ENCODE peak calls at places on chromosomes 3 and 15, in nine cellular contexts. One of them, this sample, is unnamed.

GRCh38 chr3:129313983-129314756 is 35.5 kb downstream of the HMCES start:
- DNase-seq in heart left ventricle: no peak
- DNase-seq in hepatocyte: no peak
- DNase-seq in psoas muscle: no peak
- DNase-seq in HepG2: peak
- DNase-seq in foreskin fibroblast: peak
- DNase-seq in cardiac fibroblast: peak
- DNase-seq in CD8-positive, alpha-beta T cell: no peak
- DNase-seq in fibroblast of pulmonary artery: peak
- DNase-seq in this sample: no peak

GRCh38 chr3:9153763-9154601 is 95.5 kb downstream of the SRGAP3 start:
- DNase-seq in foreskin fibroblast: peak
- DNase-seq in hepatocyte: no peak
- DNase-seq in heart left ventricle: peak
- DNase-seq in psoas muscle: peak
- DNase-seq in HepG2: no peak
- DNase-seq in fibroblast of pulmonary artery: no peak
- DNase-seq in CD8-positive, alpha-beta T cell: no peak
- DNase-seq in cardiac fibroblast: peak
- DNase-seq in this sample: no peak

GRCh38 chr15:67707520-67708283 is 117.6 kb upstream of the SKOR1 start:
- DNase-seq in fibroblast of pulmonary artery: no peak
- DNase-seq in hepatocyte: no peak
- DNase-seq in HepG2: no peak
- DNase-seq in foreskin fibroblast: no peak
- DNase-seq in cardiac fibroblast: no peak
- DNase-seq in heart left ventricle: no peak
- DNase-seq in psoas muscle: no peak
- DNase-seq in CD8-positive, alpha-beta T cell: no peak
- DNase-seq in this sample: no peak

GRCh38 chr3:36695769-36696137 is 68.6 kb downstream of the DCLK3 start:
- DNase-seq in HepG2: no peak
- DNase-seq in cardiac fibroblast: no peak
- DNase-seq in hepatocyte: no peak
- DNase-seq in CD8-positive, alpha-beta T cell: no peak
- DNase-seq in heart left ventricle: no peak
- DNase-seq in foreskin fibroblast: peak
- DNase-seq in fibroblast of pulmonary artery: peak
- DNase-seq in psoas muscle: no peak
- DNase-seq in this sample: no peak

GRCh38 chr3:196227629-196228493 is 11.5 kb downstream of the SLC51A start:
- DNase-seq in psoas muscle: no peak
- DNase-seq in fibroblast of pulmonary artery: peak
- DNase-seq in foreskin fibroblast: peak
- DNase-seq in cardiac fibroblast: peak
- DNase-seq in CD8-positive, alpha-beta T cell: no peak
- DNase-seq in hepatocyte: peak
- DNase-seq in HepG2: peak
- DNase-seq in heart left ventricle: no peak
- DNase-seq in this sample: no peak

GRCh38 chr3:124467980-124468902 is 262.0 kb upstream of the UMPS start:
- DNase-seq in foreskin fibroblast: peak
- DNase-seq in psoas muscle: no peak
- DNase-seq in fibroblast of pulmonary artery: peak
- DNase-seq in CD8-positive, alpha-beta T cell: no peak
- DNase-seq in cardiac fibroblast: peak
- DNase-seq in HepG2: peak
- DNase-seq in heart left ventricle: peak
- DNase-seq in hepatocyte: peak
- DNase-seq in this sample: peak

GRCh38 chr3:1404270-1404669 is 311.4 kb downstream of the CNTN6 start:
- DNase-seq in cardiac fibroblast: no peak
- DNase-seq in heart left ventricle: no peak
- DNase-seq in fibroblast of pulmonary artery: peak
- DNase-seq in hepatocyte: peak
- DNase-seq in HepG2: no peak
- DNase-seq in foreskin fibroblast: no peak
- DNase-seq in psoas muscle: no peak
- DNase-seq in CD8-positive, alpha-beta T cell: no peak
- DNase-seq in this sample: peak

GRCh38 chr3:191628561-191628960 is 167.6 kb downstream of the PYDC2 start:
- DNase-seq in CD8-positive, alpha-beta T cell: no peak
- DNase-seq in heart left ventricle: no peak
- DNase-seq in fibroblast of pulmonary artery: no peak
- DNase-seq in HepG2: no peak
- DNase-seq in hepatocyte: no peak
- DNase-seq in foreskin fibroblast: no peak
- DNase-seq in cardiac fibroblast: no peak
- DNase-seq in psoas muscle: no peak
- DNase-seq in this sample: no peak

GRCh38 chr3:156010829-156011228 is 109.5 kb upstream of the KCNAB1 start:
- DNase-seq in heart left ventricle: no peak
- DNase-seq in HepG2: peak
- DNase-seq in psoas muscle: no peak
- DNase-seq in cardiac fibroblast: peak
- DNase-seq in CD8-positive, alpha-beta T cell: no peak
- DNase-seq in foreskin fibroblast: peak
- DNase-seq in hepatocyte: peak
- DNase-seq in fibroblast of pulmonary artery: peak
- DNase-seq in this sample: no peak

GRCh38 chr3:139935071-139935865 is at the start of gene CLSTN2:
- DNase-seq in psoas muscle: peak
- DNase-seq in fibroblast of pulmonary artery: peak
- DNase-seq in CD8-positive, alpha-beta T cell: no peak
- DNase-seq in heart left ventricle: peak
- DNase-seq in HepG2: no peak
- DNase-seq in cardiac fibroblast: peak
- DNase-seq in hepatocyte: peak
- DNase-seq in foreskin fibroblast: peak
- DNase-seq in this sample: no peak

GRCh38 chr3:128859573-128860154 is 19.8 kb upstream of the ACAD9 start:
- DNase-seq in heart left ventricle: no peak
- DNase-seq in hepatocyte: no peak
- DNase-seq in cardiac fibroblast: no peak
- DNase-seq in psoas muscle: no peak
- DNase-seq in foreskin fibroblast: no peak
- DNase-seq in CD8-positive, alpha-beta T cell: no peak
- DNase-seq in fibroblast of pulmonary artery: no peak
- DNase-seq in HepG2: no peak
- DNase-seq in this sample: no peak

GRCh38 chr3:114518409-114518808 is 224.6 kb downstream of the TIGIT start:
- DNase-seq in hepatocyte: no peak
- DNase-seq in psoas muscle: no peak
- DNase-seq in fibroblast of pulmonary artery: no peak
- DNase-seq in HepG2: no peak
- DNase-seq in foreskin fibroblast: no peak
- DNase-seq in heart left ventricle: no peak
- DNase-seq in cardiac fibroblast: no peak
- DNase-seq in CD8-positive, alpha-beta T cell: no peak
- DNase-seq in this sample: no peak

GRCh38 chr15:39498642-39499041 is 82.2 kb upstream of the THBS1 start:
- DNase-seq in hepatocyte: no peak
- DNase-seq in fibroblast of pulmonary artery: no peak
- DNase-seq in foreskin fibroblast: no peak
- DNase-seq in cardiac fibroblast: peak
- DNase-seq in heart left ventricle: no peak
- DNase-seq in HepG2: no peak
- DNase-seq in CD8-positive, alpha-beta T cell: no peak
- DNase-seq in psoas muscle: no peak
- DNase-seq in this sample: no peak

GRCh38 chr3:10284496-10284895 is 8.3 kb downstream of the GHRL start:
- DNase-seq in HepG2: no peak
- DNase-seq in fibroblast of pulmonary artery: no peak
- DNase-seq in CD8-positive, alpha-beta T cell: no peak
- DNase-seq in heart left ventricle: no peak
- DNase-seq in psoas muscle: no peak
- DNase-seq in cardiac fibroblast: no peak
- DNase-seq in foreskin fibroblast: no peak
- DNase-seq in hepatocyte: no peak
- DNase-seq in this sample: no peak

GRCh38 chr3:100175637-100176250 is 61.4 kb upstream of the FILIP1L start:
- DNase-seq in heart left ventricle: no peak
- DNase-seq in psoas muscle: no peak
- DNase-seq in hepatocyte: no peak
- DNase-seq in HepG2: no peak
- DNase-seq in CD8-positive, alpha-beta T cell: no peak
- DNase-seq in cardiac fibroblast: no peak
- DNase-seq in foreskin fibroblast: no peak
- DNase-seq in fibroblast of pulmonary artery: no peak
- DNase-seq in this sample: no peak

GRCh38 chr3:172140499-172141391 is 101.4 kb downstream of the FNDC3B start:
- DNase-seq in fibroblast of pulmonary artery: peak
- DNase-seq in CD8-positive, alpha-beta T cell: no peak
- DNase-seq in heart left ventricle: peak
- DNase-seq in hepatocyte: peak
- DNase-seq in cardiac fibroblast: peak
- DNase-seq in psoas muscle: no peak
- DNase-seq in HepG2: peak
- DNase-seq in foreskin fibroblast: peak
- DNase-seq in this sample: peak

GRCh38 chr15:70584838-70585706 is 178.3 kb downstream of the UACA start:
- DNase-seq in foreskin fibroblast: peak
- DNase-seq in CD8-positive, alpha-beta T cell: peak
- DNase-seq in heart left ventricle: no peak
- DNase-seq in hepatocyte: peak
- DNase-seq in HepG2: peak
- DNase-seq in cardiac fibroblast: no peak
- DNase-seq in psoas muscle: peak
- DNase-seq in fibroblast of pulmonary artery: no peak
- DNase-seq in this sample: no peak

GRCh38 chr3:115922681-115923347 is 299.5 kb downstream of the GAP43 start:
- DNase-seq in CD8-positive, alpha-beta T cell: no peak
- DNase-seq in HepG2: peak
- DNase-seq in hepatocyte: peak
- DNase-seq in heart left ventricle: no peak
- DNase-seq in fibroblast of pulmonary artery: peak
- DNase-seq in foreskin fibroblast: peak
- DNase-seq in cardiac fibroblast: peak
- DNase-seq in psoas muscle: no peak
- DNase-seq in this sample: peak
- TF ChIP-seq CTCF in CD8-positive, alpha-beta T cell: no peak
- TF ChIP-seq CTCF in HepG2: peak
- TF ChIP-seq CTCF in hepatocyte: peak
- TF ChIP-seq CTCF in heart left ventricle: peak
- TF ChIP-seq CTCF in fibroblast of pulmonary artery: peak
- TF ChIP-seq CTCF in foreskin fibroblast: peak
- TF ChIP-seq CTCF in cardiac fibroblast: peak
- TF ChIP-seq CTCF in psoas muscle: no peak
- TF ChIP-seq CTCF in this sample: peak

GRCh38 chr3:5314897-5315296 is 127.4 kb downstream of the EDEM1 start:
- DNase-seq in foreskin fibroblast: no peak
- DNase-seq in hepatocyte: no peak
- DNase-seq in cardiac fibroblast: no peak
- DNase-seq in heart left ventricle: no peak
- DNase-seq in fibroblast of pulmonary artery: no peak
- DNase-seq in CD8-positive, alpha-beta T cell: no peak
- DNase-seq in psoas muscle: no peak
- DNase-seq in HepG2: no peak
- DNase-seq in this sample: no peak
- H3K4me3 ChIP-seq in foreskin fibroblast: no peak
- H3K4me3 ChIP-seq in hepatocyte: no peak
- H3K4me3 ChIP-seq in cardiac fibroblast: no peak
- H3K4me3 ChIP-seq in heart left ventricle: no peak
- H3K4me3 ChIP-seq in fibroblast of pulmonary artery: no peak
- H3K4me3 ChIP-seq in CD8-positive, alpha-beta T cell: no peak
- H3K4me3 ChIP-seq in psoas muscle: no peak
- H3K4me3 ChIP-seq in HepG2: no peak
- H3K4me3 ChIP-seq in this sample: no peak

GRCh38 chr3:106371605-106372292 is 502.9 kb upstream of the CBLB start:
- DNase-seq in fibroblast of pulmonary artery: peak
- DNase-seq in heart left ventricle: no peak
- DNase-seq in cardiac fibroblast: peak
- DNase-seq in HepG2: no peak
- DNase-seq in hepatocyte: no peak
- DNase-seq in psoas muscle: no peak
- DNase-seq in CD8-positive, alpha-beta T cell: no peak
- DNase-seq in foreskin fibroblast: no peak
- DNase-seq in this sample: no peak

GRCh38 chr3:106367496-106367895 is 498.7 kb upstream of the CBLB start:
- DNase-seq in HepG2: no peak
- DNase-seq in psoas muscle: no peak
- DNase-seq in heart left ventricle: no peak
- DNase-seq in fibroblast of pulmonary artery: peak
- DNase-seq in foreskin fibroblast: peak
- DNase-seq in CD8-positive, alpha-beta T cell: no peak
- DNase-seq in cardiac fibroblast: peak
- DNase-seq in hepatocyte: no peak
- DNase-seq in this sample: no peak

GRCh38 chr3:106376016-106376415 is 507.2 kb upstream of the CBLB start:
- DNase-seq in HepG2: no peak
- DNase-seq in CD8-positive, alpha-beta T cell: no peak
- DNase-seq in fibroblast of pulmonary artery: no peak
- DNase-seq in foreskin fibroblast: no peak
- DNase-seq in psoas muscle: no peak
- DNase-seq in cardiac fibroblast: no peak
- DNase-seq in heart left ventricle: no peak
- DNase-seq in hepatocyte: no peak
- DNase-seq in this sample: peak

DNA sequence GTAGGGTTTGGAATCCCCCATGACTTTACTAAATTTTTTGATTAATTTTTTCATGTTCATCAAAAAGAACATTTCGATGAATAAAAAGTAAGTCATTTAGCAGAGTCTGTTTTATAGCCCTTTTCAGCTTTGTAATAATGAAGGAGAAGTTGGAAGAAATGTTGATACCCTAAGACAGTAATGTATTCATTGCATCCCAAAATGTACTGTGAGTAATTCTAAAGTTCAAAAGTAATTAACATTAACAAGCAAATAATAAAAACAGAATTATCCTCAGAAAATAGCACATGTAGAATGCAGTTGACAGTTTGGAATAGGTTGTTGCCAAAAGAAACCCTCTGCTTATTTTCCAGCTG is 503.5 kb upstream of the CBLB start:
- DNase-seq in CD8-positive, alpha-beta T cell: no peak
- DNase-seq in fibroblast of pulmonary artery: no peak
- DNase-seq in heart left ventricle: no peak
- DNase-seq in cardiac fibroblast: no peak
- DNase-seq in HepG2: no peak
- DNase-seq in foreskin fibroblast: no peak
- DNase-seq in psoas muscle: no peak
- DNase-seq in hepatocyte: no peak
- DNase-seq in this sample: no peak
- TF ChIP-seq CTCF in CD8-positive, alpha-beta T cell: no peak
- TF ChIP-seq CTCF in fibroblast of pulmonary artery: no peak
- TF ChIP-seq CTCF in heart left ventricle: no peak
- TF ChIP-seq CTCF in cardiac fibroblast: no peak
- TF ChIP-seq CTCF in HepG2: no peak
- TF ChIP-seq CTCF in foreskin fibroblast: no peak
- TF ChIP-seq CTCF in psoas muscle: no peak
- TF ChIP-seq CTCF in hepatocyte: no peak
- TF ChIP-seq CTCF in this sample: no peak

DNA sequence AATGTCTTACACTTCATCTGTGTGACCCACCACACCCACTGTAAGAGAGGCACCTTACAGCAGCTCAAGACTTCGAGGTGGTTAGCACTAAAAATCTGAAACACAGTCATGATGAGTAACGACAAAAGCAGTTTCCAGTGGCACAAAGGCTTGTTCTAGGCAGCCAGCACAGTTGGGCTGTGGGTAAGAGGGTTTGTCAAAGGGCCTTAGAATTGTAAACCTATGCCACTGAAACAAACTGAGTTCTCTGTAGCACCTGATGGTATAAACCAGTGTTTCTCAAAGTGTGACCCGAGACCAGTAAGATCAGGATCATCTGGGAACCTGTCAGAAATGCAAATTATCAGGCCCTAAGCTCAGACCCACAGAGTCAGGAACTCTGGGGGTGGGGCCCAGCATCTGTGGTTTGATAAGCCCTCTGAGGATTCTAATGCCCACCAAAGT is 36.5 kb downstream of the DAPK2 start:
- DNase-seq in psoas muscle: no peak
- DNase-seq in fibroblast of pulmonary artery: no peak
- DNase-seq in cardiac fibroblast: peak
- DNase-seq in hepatocyte: no peak
- DNase-seq in heart left ventricle: no peak
- DNase-seq in foreskin fibroblast: peak
- DNase-seq in CD8-positive, alpha-beta T cell: no peak
- DNase-seq in HepG2: no peak
- DNase-seq in this sample: no peak
- H3K4me3 ChIP-seq in psoas muscle: no peak
- H3K4me3 ChIP-seq in fibroblast of pulmonary artery: no peak
- H3K4me3 ChIP-seq in cardiac fibroblast: no peak
- H3K4me3 ChIP-seq in hepatocyte: no peak
- H3K4me3 ChIP-seq in heart left ventricle: no peak
- H3K4me3 ChIP-seq in foreskin fibroblast: no peak
- H3K4me3 ChIP-seq in CD8-positive, alpha-beta T cell: no peak
- H3K4me3 ChIP-seq in HepG2: no peak
- H3K4me3 ChIP-seq in this sample: no peak

This sample was measured in astrocyte of the cerebellum.